ENCODE peak calls at places on chromosomes 11 and 22, in four cellular contexts. Y, G, E and D are unnamed samples.

GRCh38 chr22:49282596-49282995 is 545.1 kb downstream of the BRD1 start:
- DNase-seq in E (no peak), Y (no peak), G (no peak), D (no peak)

GRCh38 chr11:70153133-70153727 is 49.9 kb upstream of the FADD start:
- DNase-seq in G (no peak), Y (no peak), E (no peak), D (no peak)

GRCh38 chr11:23976369-23976768 is 520.5 kb upstream of the LUZP2 start:
- DNase-seq in E (no peak), Y (no peak), G (no peak), D (no peak)

GRCh38 chr22:50308597-50308935 is 1.1 kb upstream of the PLXNB2 start:
- DNase-seq in G (peak; percentile 68), E (peak; percentile 93), Y (peak; percentile 63), D (peak; percentile 83)

GRCh38 chr22:29879738-29880137 is 3.2 kb upstream of the MTMR3 start:
- DNase-seq in G (peak; percentile 18), Y (no peak), E (no peak), D (no peak)

GRCh38 chr11:81596709-81597108 is 1137.0 kb downstream of the FAM181B start:
- DNase-seq in G (no peak), Y (no peak), E (no peak), D (no peak)

GRCh38 chr11:62593434-62594044 is 2.2 kb upstream of the TUT1 start:
- DNase-seq in Y (peak; percentile 92), G (peak; percentile 82), E (peak; percentile 83), D (peak; percentile 89)

GRCh38 chr11:83970061-83970671 is 684.0 kb upstream of the CCDC90B start:
- DNase-seq in E (no peak), Y (no peak), G (no peak), D (no peak)

GRCh38 chr11:117384045-117384444 is 56.4 kb downstream of the CEP164 start:
- DNase-seq in G (peak; percentile 89), Y (no peak), E (no peak), D (peak; percentile 2)